ENCODE peak calls at places on chromosomes 2 and 18, in seven cellular contexts. F, V, R, H, M, K and C are unnamed samples.

GRCh38 chr18:9838144-9838877 is 47.5 kb upstream of the TXNDC2 start:
- DNase-seq in K (peak; percentile 55), F (peak; percentile 61), R (no peak), H (no peak), M (no peak), V (no peak), C (no peak)

GRCh38 chr2:98897746-98898145 is 38.3 kb downstream of the CRACDL start:
- DNase-seq in R (no peak), H (no peak), M (no peak), V (no peak), F (no peak), K (no peak), C (no peak)

GRCh38 chr2:205776139-205776538 is 93.8 kb downstream of the NRP2 start:
- DNase-seq in H (no peak), F (peak; percentile 21), M (peak; percentile 88), R (no peak), K (peak; percentile 37), V (no peak), C (no peak)

GRCh38 chr2:117832905-117833613 is 18.6 kb downstream of the DDX18 start:
- DNase-seq in V (no peak), H (no peak), K (no peak), R (no peak), F (no peak), M (no peak), C (no peak)

GRCh38 chr18:6543330-6543908 is 128.7 kb upstream of the L3MBTL4 start:
- DNase-seq in V (no peak), R (no peak), M (no peak), K (no peak), F (no peak), H (peak; percentile 16), C (no peak)

GRCh38 chr2:184597571-184597980 is 753 bp upstream of the ZNF804A start:
- DNase-seq in H (peak; percentile 92), V (no peak), M (no peak), F (peak; percentile 27), R (peak; percentile 58), K (no peak), C (no peak)

GRCh38 chr2:106104332-106105062 is 89.6 kb downstream of the UXS1 start:
- DNase-seq in V (peak; percentile 75), F (peak; percentile 54), M (no peak), K (peak; percentile 45), R (no peak), H (peak; percentile 52), C (peak; percentile 58)

GRCh38 chr2:149534674-149535073 is 52.9 kb downstream of the MMADHC start:
- DNase-seq in F (no peak), V (no peak), K (no peak), H (no peak), M (no peak), R (no peak), C (no peak)

GRCh38 chr2:73163522-73164367 is 38.6 kb upstream of the NOTO start:
- DNase-seq in V (peak; percentile 62), F (peak; percentile 63), K (peak; percentile 60), R (peak; percentile 78), M (peak; percentile 77), H (peak; percentile 57), C (peak; percentile 44)

GRCh38 chr18:74514860-74515495 is 18.8 kb downstream of the CNDP2 start:
- DNase-seq in M (no peak), F (no peak), R (no peak), H (no peak), V (no peak), K (no peak), C (no peak)

GRCh38 chr2:28411166-28411755 is 18.6 kb downstream of the FOSL2 start:
- DNase-seq in V (no peak), M (peak; percentile 11), K (no peak), H (no peak), F (no peak), R (no peak), C (no peak)

GRCh38 chr2:71685073-71685848 is 231.9 kb downstream of the DYSF start:
- DNase-seq in V (no peak), F (no peak), R (no peak), K (no peak), H (no peak), M (peak; percentile 46), C (no peak)

GRCh38 chr2:149860276-149860921 is 272.8 kb upstream of the MMADHC start:
- DNase-seq in R (no peak), H (peak; percentile 90), V (no peak), K (peak; percentile 68), M (no peak), F (no peak), C (no peak)

GRCh38 chr2:43020990-43021677 is 205.3 kb downstream of the ZFP36L2 start:
- DNase-seq in K (no peak), H (no peak), R (no peak), M (no peak), V (no peak), F (no peak), C (no peak)

GRCh38 chr2:105405291-105405690 is 6.4 kb upstream of the FHL2 start:
- DNase-seq in H (peak; percentile 91), F (no peak), V (no peak), K (no peak), R (peak; percentile 56), M (no peak), C (no peak)

GRCh38 chr2:170711774-170712652 is 3.1 kb upstream of the SP5 start:
- DNase-seq in K (no peak), V (no peak), M (peak; percentile 75), H (no peak), R (no peak), F (peak; percentile 36), C (no peak)

GRCh38 chr18:2981212-2981728 is 31.7 kb downstream of the LPIN2 start:
- DNase-seq in F (no peak), R (no peak), M (no peak), K (no peak), H (peak; percentile 74), V (no peak), C (no peak)
- H3K4me3 ChIP-seq in F (no peak overlapping the region), R (no peak overlapping the region), M (no peak overlapping the region), K (no peak overlapping the region), H (no peak overlapping the region), V (peak overlapping the region; percentile 98), C (peak overlapping the region; percentile 47)

GRCh38 chr2:189127756-189128155 is 51.8 kb downstream of the COL5A2 start:
- DNase-seq in H (no peak), F (no peak), K (no peak), V (no peak), R (no peak), M (no peak), C (no peak)

GRCh38 chr2:189128961-189129360 is 50.6 kb downstream of the COL5A2 start:
- DNase-seq in M (no peak), R (no peak), H (peak; percentile 60), K (no peak), V (no peak), F (no peak), C (no peak)

GRCh38 chr2:189134485-189134884 is 45.1 kb downstream of the COL5A2 start:
- DNase-seq in V (no peak), R (no peak), H (no peak), F (no peak), M (no peak), K (no peak), C (no peak)

GRCh38 chr2:189131986-189132385 is 47.6 kb downstream of the COL5A2 start:
- DNase-seq in M (no peak), F (no peak), V (no peak), H (no peak), K (no peak), R (no peak), C (no peak)

DNA sequence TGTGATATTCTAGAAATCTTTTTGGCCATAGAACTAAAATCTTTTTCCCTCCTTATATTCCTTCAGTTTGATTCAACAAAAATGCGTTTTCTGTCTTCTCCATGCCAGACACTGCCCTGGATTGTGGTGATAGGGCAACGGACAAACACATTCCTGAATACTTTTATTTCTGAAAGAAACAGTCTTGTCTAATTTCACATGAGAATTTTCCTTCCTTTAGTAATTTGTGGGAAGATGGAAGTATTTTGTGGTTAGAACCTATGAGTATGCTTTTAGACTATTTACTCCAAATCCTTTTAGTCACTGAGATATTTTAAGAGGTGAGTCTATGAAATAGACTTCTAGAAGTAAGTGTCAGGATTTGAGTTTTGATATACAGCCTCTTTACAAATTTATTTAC is 49.6 kb downstream of the COL5A2 start:
- DNase-seq in R (no peak), V (no peak), M (no peak), F (no peak), H (peak; percentile 92), K (no peak), C (no peak)
- H3K27ac ChIP-seq in R (no peak overlapping the region), V (no peak overlapping the region), M (no peak overlapping the region), F (no peak overlapping the region), H (peak overlapping the region; percentile 99), K (no peak overlapping the region), C (no peak overlapping the region)

GRCh38 chr2:239381709-239382134 is 19.1 kb downstream of the HDAC4 start:
- DNase-seq in V (no peak), R (no peak), H (no peak), M (no peak), F (no peak), K (no peak), C (no peak)

GRCh38 chr2:239378918-239379640 is 21.7 kb downstream of the HDAC4 start:
- DNase-seq in K (no peak), F (no peak), M (peak; percentile 55), R (no peak), H (no peak), V (no peak), C (no peak)

GRCh38 chr2:239379641-239380170 is 21.1 kb downstream of the HDAC4 start:
- DNase-seq in H (no peak), R (no peak), F (no peak), K (no peak), V (no peak), M (no peak), C (no peak)

GRCh38 chr2:239382384-239382880 is 18.4 kb downstream of the HDAC4 start:
- DNase-seq in H (no peak), F (no peak), V (no peak), R (no peak), K (no peak), M (no peak), C (no peak)

GRCh38 chr2:239380831-239381708 is 19.8 kb downstream of the HDAC4 start:
- DNase-seq in H (no peak), F (no peak), K (no peak), M (no peak), V (peak; percentile 77), R (no peak), C (peak; percentile 43)
- H3K4me3 ChIP-seq in H (no peak overlapping the region), F (no peak overlapping the region), K (peak overlapping the region; percentile 21), M (no peak overlapping the region), V (peak overlapping the region; percentile 96), R (no peak overlapping the region), C (peak overlapping the region; percentile 37)

GRCh38 chr2:230668184-230668938 is 44.3 kb upstream of the CAB39 start:
- DNase-seq in F (no peak), R (no peak), H (peak; percentile 48), K (peak; percentile 50), V (no peak), M (no peak), C (peak; percentile 18)
- H3K27ac ChIP-seq in F (no peak overlapping the region), R (peak overlapping the region; percentile 66), H (peak overlapping the region; percentile 94), K (peak overlapping the region; percentile 51), V (no peak overlapping the region), M (no peak overlapping the region), C (no peak overlapping the region)